ENCODE peak calls at places on chromosomes 11 and 22, in six cellular contexts. One of them, this sample, is unnamed.

GRCh38 chr22:39185601-39186012 is 33.1 kb upstream of the CBX7 start:
- DNase-seq in CD4-positive, alpha-beta T cell: no peak
- DNase-seq in GM23338: no peak
- DNase-seq in CD4-positive, alpha-beta memory T cell: no peak
- DNase-seq in left ventricle myocardium inferior: peak
- DNase-seq in ascending aorta: no peak
- DNase-seq in this sample: peak

GRCh38 chr11:72606362-72607100 is 67.7 kb downstream of the PDE2A start:
- DNase-seq in left ventricle myocardium inferior: no peak
- DNase-seq in ascending aorta: no peak
- DNase-seq in GM23338: no peak
- DNase-seq in CD4-positive, alpha-beta T cell: no peak
- DNase-seq in CD4-positive, alpha-beta memory T cell: no peak
- DNase-seq in this sample: no peak

GRCh38 chr11:126917531-126918204 is 82.9 kb downstream of the KIRREL3 start:
- DNase-seq in GM23338: no peak
- DNase-seq in CD4-positive, alpha-beta T cell: no peak
- DNase-seq in left ventricle myocardium inferior: no peak
- DNase-seq in ascending aorta: no peak
- DNase-seq in CD4-positive, alpha-beta memory T cell: no peak
- DNase-seq in this sample: peak

GRCh38 chr22:44331881-44332714 is 19.3 kb upstream of the SHISAL1 start:
- DNase-seq in ascending aorta: no peak
- DNase-seq in CD4-positive, alpha-beta memory T cell: no peak
- DNase-seq in GM23338: peak
- DNase-seq in CD4-positive, alpha-beta T cell: no peak
- DNase-seq in left ventricle myocardium inferior: peak
- DNase-seq in this sample: no peak

GRCh38 chr11:60377737-60378136 is 595 bp upstream of the MS4A7 start:
- DNase-seq in GM23338: no peak
- DNase-seq in ascending aorta: peak
- DNase-seq in left ventricle myocardium inferior: peak
- DNase-seq in CD4-positive, alpha-beta memory T cell: no peak
- DNase-seq in CD4-positive, alpha-beta T cell: no peak
- DNase-seq in this sample: peak

GRCh38 chr11:63922673-63923192 is 5.8 kb upstream of the RCOR2 start:
- DNase-seq in CD4-positive, alpha-beta T cell: no peak
- DNase-seq in left ventricle myocardium inferior: no peak
- DNase-seq in ascending aorta: no peak
- DNase-seq in GM23338: no peak
- DNase-seq in CD4-positive, alpha-beta memory T cell: no peak
- DNase-seq in this sample: no peak

GRCh38 chr11:134063096-134063495 is 5.8 kb upstream of the JAM3 start:
- DNase-seq in GM23338: no peak
- DNase-seq in CD4-positive, alpha-beta memory T cell: no peak
- DNase-seq in CD4-positive, alpha-beta T cell: no peak
- DNase-seq in left ventricle myocardium inferior: no peak
- DNase-seq in ascending aorta: no peak
- DNase-seq in this sample: no peak

GRCh38 chr11:59283825-59284772 is 71.4 kb upstream of the MPEG1 start:
- DNase-seq in CD4-positive, alpha-beta T cell: peak
- DNase-seq in ascending aorta: no peak
- DNase-seq in GM23338: peak
- DNase-seq in CD4-positive, alpha-beta memory T cell: peak
- DNase-seq in left ventricle myocardium inferior: no peak
- DNase-seq in this sample: peak

GRCh38 chr11:111220716-111221115 is 24.8 kb upstream of the POU2AF2 start:
- DNase-seq in GM23338: no peak
- DNase-seq in ascending aorta: no peak
- DNase-seq in CD4-positive, alpha-beta T cell: no peak
- DNase-seq in left ventricle myocardium inferior: no peak
- DNase-seq in CD4-positive, alpha-beta memory T cell: no peak
- DNase-seq in this sample: no peak

GRCh38 chr22:22721681-22722309 is 77.4 kb downstream of the GGTLC2 start:
- DNase-seq in GM23338: no peak
- DNase-seq in left ventricle myocardium inferior: no peak
- DNase-seq in CD4-positive, alpha-beta T cell: peak
- DNase-seq in CD4-positive, alpha-beta memory T cell: peak
- DNase-seq in ascending aorta: no peak
- DNase-seq in this sample: no peak

GRCh38 chr22:44526431-44527115 is 28.5 kb upstream of the RTL6 start:
- DNase-seq in GM23338: no peak
- DNase-seq in CD4-positive, alpha-beta T cell: no peak
- DNase-seq in left ventricle myocardium inferior: no peak
- DNase-seq in ascending aorta: no peak
- DNase-seq in CD4-positive, alpha-beta memory T cell: no peak
- DNase-seq in this sample: no peak

GRCh38 chr11:112958670-112959069 is 2.5 kb upstream of the NCAM1 start:
- DNase-seq in GM23338: no peak
- DNase-seq in CD4-positive, alpha-beta T cell: no peak
- DNase-seq in ascending aorta: no peak
- DNase-seq in left ventricle myocardium inferior: no peak
- DNase-seq in CD4-positive, alpha-beta memory T cell: no peak
- DNase-seq in this sample: no peak

GRCh38 chr11:26951849-26952515 is 41.9 kb upstream of the FIBIN start:
- DNase-seq in GM23338: peak
- DNase-seq in CD4-positive, alpha-beta T cell: no peak
- DNase-seq in CD4-positive, alpha-beta memory T cell: no peak
- DNase-seq in left ventricle myocardium inferior: no peak
- DNase-seq in ascending aorta: no peak
- DNase-seq in this sample: no peak

GRCh38 chr22:22442928-22443709 is 65.4 kb downstream of the ZNF280B start:
- DNase-seq in CD4-positive, alpha-beta memory T cell: no peak
- DNase-seq in GM23338: no peak
- DNase-seq in CD4-positive, alpha-beta T cell: no peak
- DNase-seq in ascending aorta: no peak
- DNase-seq in left ventricle myocardium inferior: no peak
- DNase-seq in this sample: no peak

GRCh38 chr11:26227311-26227710 is 104.6 kb upstream of the ANO3 start:
- DNase-seq in CD4-positive, alpha-beta memory T cell: no peak
- DNase-seq in ascending aorta: no peak
- DNase-seq in CD4-positive, alpha-beta T cell: no peak
- DNase-seq in GM23338: peak
- DNase-seq in left ventricle myocardium inferior: no peak
- DNase-seq in this sample: peak

GRCh38 chr11:19715373-19715772 is 2.7 kb downstream of the NAV2 start:
- DNase-seq in ascending aorta: peak
- DNase-seq in CD4-positive, alpha-beta T cell: no peak
- DNase-seq in left ventricle myocardium inferior: no peak
- DNase-seq in CD4-positive, alpha-beta memory T cell: no peak
- DNase-seq in GM23338: no peak
- DNase-seq in this sample: no peak

GRCh38 chr11:57586711-57587110 is 10.8 kb upstream of the SERPING1 start:
- DNase-seq in left ventricle myocardium inferior: no peak
- DNase-seq in CD4-positive, alpha-beta memory T cell: no peak
- DNase-seq in ascending aorta: no peak
- DNase-seq in GM23338: no peak
- DNase-seq in CD4-positive, alpha-beta T cell: no peak
- DNase-seq in this sample: no peak

GRCh38 chr11:28107331-28107725 is 628 bp downstream of the KIF18A start:
- DNase-seq in ascending aorta: no peak
- DNase-seq in left ventricle myocardium inferior: no peak
- DNase-seq in CD4-positive, alpha-beta memory T cell: peak
- DNase-seq in GM23338: peak
- DNase-seq in CD4-positive, alpha-beta T cell: no peak
- DNase-seq in this sample: no peak